ENCODE peak calls at places on chromosomes 1 and 21, in six cellular contexts. S, Z, U, H, D and P are unnamed samples.

GRCh38 chr1:247119600-247120407 is 15.6 kb upstream of the ZNF669 start:
- DNase-seq in S (no peak), Z (no peak), U (no peak), H (no peak), D (no peak), P (peak; percentile 6)

GRCh38 chr1:114235956-114236355 is 82.3 kb upstream of the SYT6 start:
- DNase-seq in S (no peak), Z (no peak), U (no peak), H (no peak), D (no peak), P (no peak)

GRCh38 chr1:21175670-21176581 is 771 bp downstream of the EIF4G3 start:
- DNase-seq in S (peak; percentile 36), Z (no peak), U (no peak), H (peak; percentile 67), D (peak; percentile 78), P (peak; percentile 43)

GRCh38 chr1:15843826-15844572 is 3.5 kb upstream of the SPEN start:
- DNase-seq in S (peak; percentile 84), Z (no peak), U (no peak), H (no peak), D (no peak), P (no peak)

GRCh38 chr1:83102630-83103071 is 896.3 kb downstream of the TTLL7 start:
- DNase-seq in S (peak; percentile 6), Z (peak; percentile 19), U (peak; percentile 53), H (peak; percentile 87), D (peak; percentile 50), P (no peak)

GRCh38 chr21:25568230-25568629 is 39.1 kb downstream of the MRPL39 start:
- DNase-seq in S (no peak), Z (peak; percentile 78), U (no peak), H (peak; percentile 80), D (peak; percentile 11), P (no peak)

GRCh38 chr1:43570784-43571183 is 40.1 kb downstream of the PTPRF start:
- DNase-seq in S (no peak), Z (no peak), U (no peak), H (no peak), D (no peak), P (no peak)

GRCh38 chr1:5973771-5974170 is 18.5 kb downstream of the NPHP4 start:
- DNase-seq in S (no peak), Z (no peak), U (no peak), H (no peak), D (peak; percentile 36), P (peak; percentile 35)

GRCh38 chr1:17795836-17796645 is 40.9 kb downstream of the ACTL8 start:
- DNase-seq in S (no peak), Z (no peak), U (no peak), H (no peak), D (no peak), P (no peak)

GRCh38 chr1:36087233-36088123 is 1.2 kb upstream of the ADPRS start:
- DNase-seq in S (no peak), Z (no peak), U (no peak), H (no peak), D (peak; percentile 21), P (peak; percentile 37)

GRCh38 chr1:12314328-12314903 is 84.6 kb downstream of the VPS13D start:
- DNase-seq in S (no peak), Z (peak; percentile 54), U (no peak), H (peak; percentile 20), D (no peak), P (no peak)

GRCh38 chr1:164565356-164565755 is 6.4 kb downstream of the PBX1 start:
- DNase-seq in S (no peak), Z (no peak), U (no peak), H (no peak), D (peak; percentile 69), P (no peak)

GRCh38 chr21:41877901-41878830 is 978 bp downstream of the PRDM15 start:
- DNase-seq in S (peak; percentile 15), Z (peak; percentile 75), U (no peak), H (peak; percentile 30), D (peak; percentile 33), P (no peak)

GRCh38 chr1:33195560-33195959 is 13.7 kb upstream of the TRIM62 start:
- DNase-seq in S (no peak), Z (peak; percentile 67), U (no peak), H (no peak), D (no peak), P (no peak)

GRCh38 chr1:221035680-221036153 is 156.5 kb downstream of the HLX start:
- DNase-seq in S (no peak), Z (peak; percentile 74), U (no peak), H (peak; percentile 81), D (peak; percentile 75), P (no peak)

GRCh38 chr1:15120251-15120945 is 33.1 kb upstream of the TMEM51 start:
- DNase-seq in S (no peak), Z (no peak), U (no peak), H (no peak), D (no peak), P (no peak)

GRCh38 chr1:201734776-201735175 is 94.2 kb upstream of the IPO9 start:
- DNase-seq in S (no peak), Z (no peak), U (no peak), H (no peak), D (no peak), P (no peak)

GRCh38 chr1:230112131-230112701 is 45.2 kb downstream of the GALNT2 start:
- DNase-seq in S (peak; percentile 62), Z (peak; percentile 21), U (no peak), H (peak; percentile 41), D (no peak), P (no peak)

GRCh38 chr1:214466759-214467585 is 84.4 kb downstream of the PTPN14 start:
- DNase-seq in S (no peak), Z (no peak), U (peak; percentile 53), H (no peak), D (no peak), P (no peak)

GRCh38 chr1:19074361-19074901 is 118.0 kb upstream of the IFFO2 start:
- DNase-seq in S (no peak), Z (no peak), U (no peak), H (no peak), D (no peak), P (no peak)

GRCh38 chr1:223143760-223144248 is 756 bp upstream of the TLR5 start:
- DNase-seq in S (no peak), Z (no peak), U (no peak), H (no peak), D (no peak), P (no peak)

GRCh38 chr1:15429701-15430149 is 8.5 kb upstream of the CTRC start:
- DNase-seq in S (no peak), Z (peak; percentile 87), U (peak; percentile 89), H (peak; percentile 73), D (no peak), P (no peak)

GRCh38 chr1:110339427-110340206 is 440 bp downstream of the RBM15 start:
- DNase-seq in S (no peak), Z (peak; percentile 54), U (peak; percentile 47), H (peak; percentile 73), D (peak; percentile 94), P (no peak)

GRCh38 chr1:30569384-30569783 is 154.0 kb downstream of the MATN1 start:
- DNase-seq in S (no peak), Z (no peak), U (no peak), H (no peak), D (peak; percentile 49), P (no peak)

GRCh38 chr21:45492765-45493164 is 49.5 kb downstream of the SLC19A1 start:
- DNase-seq in S (no peak), Z (no peak), U (no peak), H (no peak), D (no peak), P (no peak)

GRCh38 chr1:92441316-92442311 is 45.1 kb downstream of the GFI1 start:
- DNase-seq in S (no peak), Z (no peak), U (no peak), H (no peak), D (peak; percentile 79), P (peak; percentile 82)

GRCh38 chr1:92442351-92442750 is 44.4 kb downstream of the GFI1 start:
- DNase-seq in S (no peak), Z (no peak), U (no peak), H (no peak), D (no peak), P (no peak)

GRCh38 chr1:92443893-92444292 is 42.8 kb downstream of the GFI1 start:
- DNase-seq in S (no peak), Z (no peak), U (no peak), H (no peak), D (peak; percentile 25), P (no peak)

GRCh38 chr1:92444351-92444750 is 42.4 kb downstream of the GFI1 start:
- DNase-seq in S (no peak), Z (peak; percentile 63), U (no peak), H (peak; percentile 52), D (peak; percentile 79), P (no peak)

GRCh38 chr1:92439291-92439690 is 47.4 kb downstream of the GFI1 start:
- DNase-seq in S (no peak), Z (no peak), U (no peak), H (no peak), D (no peak), P (no peak)
- H2BK120ac ChIP-seq in S (no peak overlapping the region), Z (no peak overlapping the region), U (no peak overlapping the region), H (no peak overlapping the region), D (no peak overlapping the region), P (no peak overlapping the region)

GRCh38 chr1:10065760-10066159 is 33.0 kb downstream of the UBE4B start:
- DNase-seq in S (no peak), Z (no peak), U (no peak), H (no peak), D (no peak), P (no peak)

GRCh38 chr1:10061276-10061675 is 28.5 kb downstream of the UBE4B start:
- DNase-seq in S (no peak), Z (no peak), U (peak; percentile 54), H (no peak), D (no peak), P (no peak)

GRCh38 chr1:10064416-10065343 is 31.9 kb downstream of the UBE4B start:
- DNase-seq in S (no peak), Z (peak; percentile 73), U (no peak), H (no peak), D (no peak), P (no peak)

GRCh38 chr1:10065344-10065685 is 32.6 kb downstream of the UBE4B start:
- DNase-seq in S (no peak), Z (no peak), U (no peak), H (no peak), D (peak; percentile 43), P (no peak)

DNA sequence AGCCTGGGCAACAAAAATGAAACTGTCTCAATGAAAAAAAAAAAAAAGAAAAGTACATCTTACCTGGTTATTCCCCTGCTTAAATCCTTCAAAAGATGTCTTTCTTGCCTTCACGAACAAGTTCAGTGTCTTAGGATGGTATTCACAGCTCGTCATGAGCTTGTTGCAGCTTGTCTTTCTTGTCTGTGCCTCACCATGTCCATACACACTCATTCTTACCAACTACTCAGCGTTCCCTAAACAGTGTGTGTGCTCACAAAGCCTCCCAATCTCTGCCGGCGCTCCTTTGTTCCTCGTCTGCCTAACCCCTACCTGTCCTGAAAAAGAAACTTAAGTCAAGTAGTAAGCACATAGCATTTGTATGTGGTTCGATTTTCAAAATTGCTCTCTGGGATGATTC is 31.1 kb downstream of the UBE4B start:
- DNase-seq in S (no peak), Z (no peak), U (no peak), H (no peak), D (no peak), P (no peak)
- H3K9ac ChIP-seq in S (no peak overlapping the region), Z (no peak overlapping the region), U (no peak overlapping the region), H (no peak overlapping the region), D (no peak overlapping the region), P (no peak overlapping the region)

GRCh38 chr1:23636009-23636408 is 55.6 kb upstream of the RPL11 start:
- DNase-seq in S (no peak), Z (no peak), U (no peak), H (no peak), D (no peak), P (no peak)
- H3K27ac ChIP-seq in S (no peak overlapping the region), Z (no peak overlapping the region), U (no peak overlapping the region), H (no peak overlapping the region), D (no peak overlapping the region), P (no peak overlapping the region)

GRCh38 chr1:91022518-91022929 is 689 bp upstream of the ZNF644 start:
- DNase-seq in S (no peak), Z (no peak), U (no peak), H (no peak), D (no peak), P (no peak)
- H2BK120ac ChIP-seq in S (no peak overlapping the region), Z (peak overlapping the region; percentile 92), U (peak overlapping the region; percentile 79), H (no peak overlapping the region), D (no peak overlapping the region), P (peak overlapping the region; percentile 62)